ENCODE peak calls at places on chromosome 19, in nine cellular contexts. T is suprapubic skin, D is Panc1, R is sigmoid colon, O is breast epithelium, J is prostate gland, A is stomach, M is upper lobe of left lung, E is HCT116. B is an unnamed sample. For H3K27me3 and H3K36me3, the result is how much of the 10 kb centered on the place peaks cover.

GRCh38 chr19:46661735-46662592 is 982 bp upstream of the DACT3 start:
- DNase-seq in O (peak), T (peak), E (peak), R (peak), D (peak), M (peak), J (peak), A (peak), B (peak)

GRCh38 chr19:5864013-5864720 is 6.2 kb downstream of the FUT5 start:
- DNase-seq in J (no peak), E (no peak), O (no peak), T (no peak), A (no peak), M (no peak), R (no peak), D (no peak), B (no peak)

GRCh38 chr19:13962738-13963602 is 10.7 kb downstream of the DCAF15 start:
- DNase-seq in A (no peak), O (no peak), D (no peak), M (no peak), R (no peak), J (no peak), E (no peak), T (no peak), B (no peak)

GRCh38 chr19:28289294-28290063 is 923.5 kb downstream of the UQCRFS1 start:
- DNase-seq in O (no peak), A (no peak), E (no peak), J (peak), R (no peak), D (no peak), T (no peak), M (no peak), B (no peak)

GRCh38 chr19:48741222-48741999 is 1.0 kb upstream of the RASIP1 start:
- DNase-seq in T (no peak), E (no peak), D (no peak), R (no peak), O (no peak), J (no peak), A (peak), M (peak), B (peak)

GRCh38 chr19:12935071-12935470 is 1.6 kb upstream of the FARSA start:
- DNase-seq in E (no peak), R (no peak), T (no peak), O (no peak), D (no peak), A (no peak), J (no peak), M (no peak), B (no peak)

GRCh38 chr19:18254546-18255500 is 19.4 kb downstream of the IQCN start:
- DNase-seq in J (no peak), T (no peak), O (no peak), R (no peak), E (no peak), D (no peak), A (peak), M (peak), B (no peak)

GRCh38 chr19:36093146-36093662 is 17.7 kb upstream of the OVOL3 start:
- DNase-seq in T (no peak), R (no peak), A (no peak), E (no peak), M (no peak), O (no peak), J (no peak), D (no peak), B (no peak)

GRCh38 chr19:22605275-22606211 is 28.6 kb upstream of the ZNF492 start:
- DNase-seq in M (no peak), O (no peak), J (no peak), D (no peak), E (no peak), R (no peak), T (no peak), A (no peak), B (no peak)

GRCh38 chr19:46378268-46378667 is 31.4 kb downstream of the PPP5C start:
- DNase-seq in J (peak), A (no peak), E (no peak), M (no peak), D (no peak), O (no peak), R (no peak), T (no peak), B (no peak)

GRCh38 chr19:44577566-44577874 is 35.8 kb upstream of the IGSF23 start:
- DNase-seq in A (no peak), D (no peak), E (no peak), J (no peak), T (no peak), R (no peak), M (no peak), O (no peak), B (no peak)

GRCh38 chr19:46718157-46718933 is 1.4 kb upstream of the PRKD2 start:
- DNase-seq in A (peak), M (peak), E (no peak), T (no peak), J (no peak), O (no peak), D (no peak), R (no peak), B (peak)

GRCh38 chr19:10291554-10292205 is 1.9 kb downstream of the ICAM5 start:
- DNase-seq in O (no peak), D (no peak), E (no peak), A (no peak), R (peak), J (no peak), T (no peak), M (no peak), B (no peak)

GRCh38 chr19:1453525-1454371 is 3.8 kb downstream of the APC2 start:
- DNase-seq in E (no peak), O (no peak), T (no peak), D (no peak), R (no peak), J (no peak), M (no peak), A (no peak), B (no peak)

GRCh38 chr19:28960586-28960985 is 252.4 kb downstream of the UQCRFS1 start:
- DNase-seq in R (no peak), J (no peak), O (no peak), M (no peak), E (no peak), D (no peak), A (no peak), T (no peak), B (no peak)

GRCh38 chr19:42132030-42132628 is at the start of gene POU2F2:
- DNase-seq in D (no peak), J (no peak), R (no peak), E (no peak), A (peak), O (peak), M (peak), T (no peak), B (peak)

GRCh38 chr19:30882411-30883005 is 466.7 kb downstream of the TSHZ3 start:
- DNase-seq in J (no peak), R (no peak), A (no peak), O (no peak), D (no peak), E (no peak), T (no peak), M (no peak), B (no peak)

GRCh38 chr19:58117841-58118575 is 20.0 kb upstream of the ZSCAN18 start:
- DNase-seq in E (no peak), A (no peak), O (no peak), D (no peak), T (no peak), J (no peak), R (no peak), M (no peak), B (no peak)

GRCh38 chr19:13277104-13277809 is 127.0 kb downstream of the IER2 start:
- DNase-seq in E (peak), O (no peak), A (peak), T (no peak), D (peak), R (no peak), M (peak), J (peak), B (peak)

GRCh38 chr19:48617146-48617937 is 1.6 kb downstream of the RPL18 start:
- DNase-seq in A (peak), R (no peak), E (no peak), T (no peak), J (peak), M (no peak), D (no peak), O (no peak), B (peak)

GRCh38 chr19:46951236-46951986 is 68.2 kb upstream of the NPAS1 start:
- DNase-seq in J (peak), R (no peak), A (no peak), O (no peak), T (no peak), M (no peak), E (peak), D (no peak), B (no peak)

GRCh38 chr19:991174-991931 is 7.2 kb downstream of the WDR18 start:
- DNase-seq in R (no peak), T (no peak), A (no peak), M (no peak), O (no peak), E (peak), D (no peak), J (no peak), B (no peak)

GRCh38 chr19:30719189-30719990 is 347.2 kb downstream of the ZNF536 start:
- DNase-seq in A (peak), D (no peak), E (no peak), O (no peak), M (peak), T (peak), R (peak), J (peak), B (peak)

GRCh38 chr19:44748426-44749254 is at the start of gene BCL3:
- DNase-seq in A (peak), R (peak), D (no peak), O (peak), T (no peak), E (no peak), M (peak), J (peak), B (peak)

GRCh38 chr19:41934849-41935374 is 6.7 kb upstream of the ERFL start:
- DNase-seq in E (peak), O (peak), T (no peak), R (peak), A (peak), M (peak), D (peak), J (peak), B (peak)

GRCh38 chr19:46453661-46454060 is 17.7 kb downstream of the PNMA8A start:
- DNase-seq in J (peak), E (no peak), A (no peak), D (no peak), R (no peak), M (no peak), T (no peak), O (peak), B (no peak)

GRCh38 chr19:42542791-42543190 is 14.5 kb upstream of the CEACAM1 start:
- DNase-seq in O (no peak), J (no peak), E (no peak), R (no peak), T (peak), M (no peak), A (no peak), D (no peak), B (no peak)

GRCh38 chr19:47637550-47637949 is 28.6 kb downstream of the BICRA start:
- DNase-seq in T (no peak), M (no peak), J (no peak), A (no peak), D (no peak), O (no peak), E (no peak), R (no peak), B (no peak)

GRCh38 chr19:28836366-28836765 is 376.6 kb downstream of the UQCRFS1 start:
- DNase-seq in J (no peak), E (no peak), T (no peak), M (no peak), A (no peak), D (no peak), R (no peak), O (no peak), B (no peak)

GRCh38 chr19:47267350-47267759 is 7.3 kb upstream of the INAFM1 start:
- DNase-seq in T (no peak), E (no peak), R (no peak), O (no peak), D (no peak), A (no peak), J (no peak), M (no peak), B (no peak)

GRCh38 chr19:10013834-10014618 is 743 bp downstream of the RDH8 start:
- DNase-seq in J (no peak), O (no peak), D (no peak), E (no peak), A (no peak), M (no peak), T (no peak), R (no peak), B (no peak)

GRCh38 chr19:29645491-29645867 is 19.8 kb upstream of the PLEKHF1 start:
- DNase-seq in O (no peak), D (no peak), A (no peak), M (no peak), J (no peak), E (no peak), T (no peak), R (peak), B (no peak)

GRCh38 chr19:32658527-32658926 is 16.5 kb downstream of the ANKRD27 start:
- DNase-seq in O (no peak), R (no peak), E (no peak), D (no peak), T (no peak), M (no peak), J (no peak), A (no peak), B (no peak)

GRCh38 chr19:12163841-12164240 is 945 bp downstream of the ZNF136 start:
- DNase-seq in J (no peak), M (no peak), D (no peak), O (no peak), R (no peak), A (no peak), E (no peak), T (no peak), B (no peak)

GRCh38 chr19:35040826-35041547 is 534 bp upstream of the HPN start:
- DNase-seq in T (peak), D (no peak), A (peak), M (peak), E (no peak), O (peak), J (peak), R (peak), B (peak)

GRCh38 chr19:35043906-35044305 is 2.4 kb downstream of the HPN start:
- DNase-seq in M (no peak), A (no peak), D (no peak), R (no peak), O (no peak), J (no peak), E (no peak), T (no peak), B (no peak)

GRCh38 chr19:35042954-35043604 is 1.6 kb downstream of the HPN start:
- DNase-seq in M (no peak), J (no peak), D (no peak), A (no peak), T (no peak), O (no peak), E (no peak), R (no peak), B (no peak)

GRCh38 chr19:35041548-35042055 is at the start of gene HPN:
- DNase-seq in R (no peak), E (no peak), M (peak), A (peak), J (peak), D (no peak), T (no peak), O (no peak), B (no peak)

GRCh38 chr19:35042056-35042730 is 672 bp downstream of the HPN start:
- DNase-seq in M (peak), R (no peak), O (no peak), T (no peak), J (no peak), E (no peak), A (peak), D (no peak), B (no peak)
- H3K27me3 ChIP-seq in M (under half), R (under half), O (under half), T (under half), J (under half), E (under half), A (under half), D (under half), B (under half)

DNA sequence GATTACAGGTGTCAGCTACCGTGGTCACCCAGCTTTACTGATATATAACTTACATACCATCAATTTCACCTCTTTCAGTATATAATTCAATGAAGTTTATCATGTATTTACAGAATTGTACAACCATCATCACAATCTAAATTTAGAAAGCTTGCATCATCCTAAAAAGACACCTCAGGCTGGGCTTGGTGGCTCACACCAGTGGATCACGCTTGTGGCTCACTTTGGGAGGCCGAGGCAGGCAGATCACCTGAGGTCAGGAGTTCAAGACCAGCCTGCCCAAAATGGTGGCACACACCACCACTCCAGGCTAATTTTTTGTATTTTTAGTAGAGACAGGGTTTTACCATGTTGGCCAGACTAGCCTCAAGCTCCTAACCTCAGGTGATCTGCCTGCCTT is 4.3 kb upstream of the HDGFL2 start:
- DNase-seq in T (no peak), E (no peak), O (no peak), D (no peak), M (no peak), J (no peak), A (no peak), R (no peak), B (no peak)
- TF ChIP-seq POLR2AphosphoS5 in T (no peak), E (no peak), O (no peak), D (no peak), M (no peak), J (no peak), A (no peak), R (no peak), B (no peak)

GRCh38 chr19:7440188-7440975 is 48.5 kb downstream of the PEX11G start:
- DNase-seq in O (no peak), R (no peak), D (no peak), E (no peak), J (no peak), T (no peak), M (no peak), A (no peak), B (no peak)
- H3K36me3 ChIP-seq in O (under half), R (half or more), D (under half), E (under half), J (under half), T (under half), M (half or more), A (under half), B (half or more)

GRCh38 chr19:3048190-3048533 is 14.1 kb downstream of the TLE5 start:
- DNase-seq in D (no peak), J (no peak), T (no peak), A (no peak), R (no peak), M (no peak), O (no peak), E (no peak), B (no peak)

GRCh38 chr19:3047307-3048189 is 14.7 kb downstream of the TLE5 start:
- DNase-seq in D (no peak), R (peak), O (peak), A (peak), T (peak), E (peak), J (peak), M (peak), B (peak)

GRCh38 chr19:3046621-3047306 is 15.5 kb downstream of the TLE5 start:
- DNase-seq in M (no peak), O (no peak), R (peak), E (no peak), A (no peak), J (peak), D (no peak), T (no peak), B (no peak)

GRCh38 chr19:3049089-3049488 is 13.2 kb downstream of the TLE5 start:
- DNase-seq in M (no peak), A (no peak), T (no peak), E (no peak), R (no peak), J (no peak), O (no peak), D (no peak), B (no peak)

GRCh38 chr19:3045885-3046603 is 16.3 kb downstream of the TLE5 start:
- DNase-seq in A (no peak), E (no peak), R (no peak), T (no peak), J (no peak), D (no peak), O (no peak), M (no peak), B (no peak)
- H3K27me3 ChIP-seq in A (under half), E (under half), R (under half), T (under half), J (under half), D (under half), O (under half), M (under half), B (under half)

GRCh38 chr19:40778865-40779284 is 828 bp downstream of the RAB4B start:
- DNase-seq in T (no peak), E (no peak), J (no peak), A (no peak), O (no peak), R (no peak), M (no peak), D (no peak), B (no peak)

GRCh38 chr19:40776966-40777794 is 867 bp upstream of the RAB4B start:
- DNase-seq in T (peak), A (peak), M (peak), D (peak), R (peak), E (peak), O (peak), J (peak), B (peak)

GRCh38 chr19:40776364-40776763 is 1.0 kb downstream of the MIA start:
- DNase-seq in O (no peak), T (no peak), A (no peak), E (no peak), J (no peak), D (no peak), R (no peak), M (no peak), B (no peak)

GRCh38 chr19:40778045-40778864 is at the start of gene RAB4B:
- DNase-seq in A (peak), D (peak), T (peak), M (peak), O (peak), E (peak), R (peak), J (peak), B (peak)

GRCh38 chr19:40777795-40778044 is 327 bp upstream of the RAB4B start:
- DNase-seq in R (no peak), M (no peak), T (no peak), A (no peak), D (no peak), O (no peak), E (no peak), J (no peak), B (no peak)
- TF ChIP-seq POLR2AphosphoS5 in R (no peak), M (no peak), T (no peak), A (no peak), D (peak), O (no peak), E (peak), J (no peak), B (no peak)

DNA sequence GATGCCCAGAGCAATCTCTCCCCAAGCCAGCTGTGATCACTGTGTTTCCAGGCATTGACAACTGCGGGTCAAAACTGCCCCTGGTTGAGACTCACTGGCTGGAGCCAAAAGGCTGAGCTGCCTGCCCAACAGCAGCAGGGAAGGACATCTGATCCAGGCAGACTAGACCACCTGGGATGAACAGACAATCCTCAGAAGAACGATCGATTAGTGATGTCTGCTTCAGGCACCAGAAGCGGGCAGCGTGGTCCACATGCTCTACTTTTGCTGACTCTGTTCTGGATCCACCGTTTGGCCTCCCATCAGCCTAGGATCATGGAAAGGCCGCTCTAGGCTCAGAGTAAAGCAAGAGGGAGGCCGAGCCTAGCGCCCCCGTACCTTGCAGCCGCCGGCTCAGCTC is 9.9 kb upstream of the GP6 start:
- DNase-seq in J (no peak), D (no peak), O (no peak), R (no peak), M (no peak), E (no peak), A (no peak), T (no peak), B (no peak)
- H3K36me3 ChIP-seq in J (under half), D (under half), O (under half), R (half or more), M (half or more), E (under half), A (half or more), T (half or more), B (under half)

B was measured in spleen.